ENCODE peak calls at places on chromosomes 16 and 17, in five cellular contexts. T is ACHN; Z is EH; F is activated CD4-positive, alpha-beta T cell treated with anti-CD3 and anti-CD28 coated beads, Interleukin-2, amount 50 U/mL, for 1 hour; S is heart left ventricle. V is an unnamed sample.

GRCh38 chr17:72657467-72658317 is 434.8 kb downstream of the SLC39A11 start:
- DNase-seq in F (no peak), T (peak; percentile 30), Z (peak; percentile 57), S (no peak), V (no peak)

GRCh38 chr16:25110392-25110947 is 1.1 kb upstream of the LCMT1 start:
- DNase-seq in S (no peak), Z (no peak), T (peak; percentile 19), F (no peak), V (no peak)

GRCh38 chr17:81515530-81516041 is 3.0 kb upstream of the ACTG1 start:
- DNase-seq in F (no peak), S (peak; percentile 45), Z (no peak), T (no peak), V (peak; percentile 69)

GRCh38 chr17:2102931-2103398 is 48.1 kb downstream of the HIC1 start:
- DNase-seq in F (no peak), S (no peak), Z (peak; percentile 78), T (peak; percentile 44), V (no peak)

GRCh38 chr17:40563371-40564052 is 1.8 kb downstream of the CCR7 start:
- DNase-seq in F (peak; percentile 44), S (no peak), Z (no peak), T (no peak), V (no peak)

GRCh38 chr16:4179020-4179419 is 62.8 kb upstream of the ADCY9 start:
- DNase-seq in Z (peak; percentile 46), F (no peak), S (no peak), T (no peak), V (no peak)

GRCh38 chr17:36608794-36609497 is 7.6 kb downstream of the MRM1 start:
- DNase-seq in T (peak; percentile 76), Z (peak; percentile 71), S (peak; percentile 44), F (no peak), V (no peak)

GRCh38 chr17:8176197-8176940 is at the start of gene TMEM107:
- DNase-seq in Z (peak; percentile 87), T (peak; percentile 93), F (peak; percentile 87), S (peak; percentile 92), V (peak; percentile 91)

GRCh38 chr16:886084-886543 is 84.7 kb downstream of the LMF1 start:
- DNase-seq in T (no peak), Z (no peak), S (no peak), F (no peak), V (no peak)

GRCh38 chr17:77450742-77451270 is 310.0 kb downstream of the SEC14L1 start:
- DNase-seq in T (no peak), Z (no peak), F (no peak), S (no peak), V (no peak)

GRCh38 chr17:9072626-9073339 is 51.5 kb downstream of the NTN1 start:
- DNase-seq in T (no peak), F (no peak), Z (no peak), S (peak; percentile 74), V (no peak)

GRCh38 chr17:80694992-80695912 is 150.6 kb downstream of the RPTOR start:
- DNase-seq in Z (no peak), F (no peak), S (no peak), T (no peak), V (no peak)

GRCh38 chr16:19589771-19590302 is 34.3 kb downstream of the VPS35L start:
- DNase-seq in S (no peak), F (no peak), T (no peak), Z (peak; percentile 63), V (no peak)

GRCh38 chr17:4949321-4950074 is 1.2 kb upstream of the PFN1 start:
- DNase-seq in S (peak; percentile 80), T (peak; percentile 85), Z (peak; percentile 71), F (peak; percentile 69), V (peak; percentile 92)

GRCh38 chr17:57609125-57609877 is 135.8 kb downstream of the CCDC182 start:
- DNase-seq in Z (no peak), T (no peak), S (no peak), F (no peak), V (no peak)

GRCh38 chr17:18182978-18183333 is 672 bp upstream of the ALKBH5 start:
- DNase-seq in T (peak; percentile 77), S (peak; percentile 93), F (peak; percentile 73), Z (peak; percentile 88), V (peak; percentile 83)

GRCh38 chr16:81492965-81493754 is 48.6 kb downstream of the CMIP start:
- DNase-seq in Z (no peak), S (no peak), T (no peak), F (no peak), V (no peak)

GRCh38 chr16:88430524-88431446 is 22.3 kb upstream of the ZFPM1 start:
- DNase-seq in S (peak; percentile 63), T (no peak), F (peak; percentile 42), Z (no peak), V (no peak)

GRCh38 chr16:50065624-50066481 is at the start of gene HEATR3:
- DNase-seq in Z (peak; percentile 93), S (peak; percentile 94), F (peak; percentile 94), T (peak; percentile 95), V (peak; percentile 89)

GRCh38 chr16:57736419-57737281 is 1.1 kb downstream of the KATNB1 start:
- DNase-seq in S (no peak), T (peak; percentile 85), F (peak; percentile 32), Z (peak; percentile 82), V (no peak)

GRCh38 chr16:86640265-86640843 is 62.0 kb downstream of the FOXL1 start:
- DNase-seq in Z (no peak), S (peak; percentile 60), T (no peak), F (no peak), V (peak; percentile 30)

GRCh38 chr16:27461483-27462171 is 59.7 kb downstream of the IL21R start:
- DNase-seq in F (no peak), T (peak; percentile 44), S (no peak), Z (peak; percentile 9), V (no peak)

GRCh38 chr17:52027081-52027480 is 131.4 kb downstream of the CA10 start:
- DNase-seq in F (no peak), Z (no peak), T (no peak), S (no peak), V (no peak)

GRCh38 chr17:2929881-2930533 is 133.4 kb downstream of the OR1D5 start:
- DNase-seq in S (no peak), Z (peak; percentile 51), F (peak; percentile 16), T (peak; percentile 24), V (no peak)

GRCh38 chr16:65525743-65526142 is 403.9 kb upstream of the CDH11 start:
- DNase-seq in F (no peak), T (no peak), Z (no peak), S (no peak), V (no peak)

GRCh38 chr17:54021418-54021817 is 198.7 kb downstream of the KIF2B start:
- DNase-seq in Z (no peak), S (no peak), T (no peak), F (no peak), V (no peak)

V was measured in RWPE2.